ENCODE peak calls at places on chromosomes 12 and 14, in four cellular contexts. E, Y, L and A are unnamed samples.

GRCh38 chr14:56129092-56129491 is 10.9 kb downstream of the PELI2 start:
- DNase-seq in E (no peak), Y (no peak), L (no peak), A (no peak)

GRCh38 chr14:55454264-55455151 is 14.1 kb upstream of the TBPL2 start:
- DNase-seq in E (peak), Y (no peak), L (no peak), A (peak)

GRCh38 chr12:111436266-111436665 is 30.5 kb downstream of the SH2B3 start:
- DNase-seq in E (no peak), Y (peak), L (no peak), A (no peak)

GRCh38 chr12:92299344-92299743 is 153.7 kb upstream of the BTG1 start:
- DNase-seq in E (no peak), Y (no peak), L (no peak), A (no peak)

GRCh38 chr14:50335989-50336391 is 23.9 kb downstream of the DMAC2L start:
- DNase-seq in E (peak), Y (no peak), L (no peak), A (peak)

GRCh38 chr12:106147956-106148355 is 9.2 kb upstream of the NUAK1 start:
- DNase-seq in E (no peak), Y (no peak), L (no peak), A (no peak)

GRCh38 chr12:125197326-125197725 is 132.1 kb downstream of the AACS start:
- DNase-seq in E (no peak), Y (no peak), L (no peak), A (no peak)

GRCh38 chr12:99277566-99277965 is 370.0 kb upstream of the GARIN6 start:
- DNase-seq in E (no peak), Y (no peak), L (no peak), A (no peak)

GRCh38 chr14:62082779-62083178 is 320.6 kb downstream of the SNAPC1 start:
- DNase-seq in E (no peak), Y (no peak), L (no peak), A (no peak)

GRCh38 chr12:75862692-75863471 is 168.7 kb downstream of the PHLDA1 start:
- DNase-seq in E (peak), Y (no peak), L (no peak), A (no peak)

GRCh38 chr14:104297721-104298401 is 159.5 kb downstream of the KIF26A start:
- DNase-seq in E (no peak), Y (peak), L (peak), A (no peak)

GRCh38 chr14:61472025-61472672 is 150.8 kb downstream of the PRKCH start:
- DNase-seq in E (peak), Y (no peak), L (no peak), A (no peak)

GRCh38 chr14:102980409-102980810 is 57.9 kb downstream of the AMN start:
- DNase-seq in E (peak), Y (no peak), L (no peak), A (no peak)

GRCh38 chr12:90947869-90948268 is 7.1 kb downstream of the CCER1 start:
- DNase-seq in E (no peak), Y (no peak), L (no peak), A (no peak)

GRCh38 chr12:32161040-32161439 is 54.4 kb downstream of the BICD1 start:
- DNase-seq in E (no peak), Y (no peak), L (no peak), A (no peak)

GRCh38 chr12:11347810-11348209 is 37.6 kb upstream of the PRB4 start:
- DNase-seq in E (no peak), Y (no peak), L (no peak), A (no peak)

GRCh38 chr14:75294649-75295033 is 16.0 kb downstream of the FOS start:
- DNase-seq in E (no peak), Y (no peak), L (no peak), A (no peak)

GRCh38 chr12:79766705-79767464 is 76.1 kb upstream of the PAWR start:
- DNase-seq in E (peak), Y (no peak), L (no peak), A (no peak)

GRCh38 chr12:88562846-88563582 is 17.3 kb downstream of the KITLG start:
- DNase-seq in E (peak), Y (no peak), L (no peak), A (no peak)

GRCh38 chr14:96271421-96271762 is 15.4 kb downstream of the BDKRB1 start:
- DNase-seq in E (no peak), Y (no peak), L (no peak), A (no peak)

GRCh38 chr14:69079188-69079742 is 73.7 kb downstream of the DCAF5 start:
- DNase-seq in E (peak), Y (no peak), L (no peak), A (no peak)

GRCh38 chr14:33922125-33922524 is 28.7 kb downstream of the EGLN3 start:
- DNase-seq in E (no peak), Y (no peak), L (no peak), A (no peak)

GRCh38 chr14:79375336-79375735 is 836.0 kb downstream of the DIO2 start:
- DNase-seq in E (no peak), Y (no peak), L (no peak), A (no peak)

GRCh38 chr14:34895277-34895676 is 20.1 kb upstream of the BAZ1A start:
- DNase-seq in E (no peak), Y (no peak), L (no peak), A (no peak)

GRCh38 chr12:54569072-54569471 is 19.4 kb downstream of the PPP1R1A start:
- DNase-seq in E (no peak), Y (no peak), L (no peak), A (no peak)

GRCh38 chr12:116878567-116879508 is 2.4 kb downstream of the HRK start:
- DNase-seq in E (peak), Y (no peak), L (no peak), A (no peak)

GRCh38 chr12:114025935-114026334 is 59.8 kb upstream of the RBM19 start:
- DNase-seq in E (no peak), Y (no peak), L (no peak), A (no peak)

GRCh38 chr12:51156366-51156765 is 16.6 kb downstream of the TFCP2 start:
- DNase-seq in E (peak), Y (no peak), L (no peak), A (no peak)

GRCh38 chr14:23566112-23566781 is 1.3 kb downstream of the AP1G2 start:
- DNase-seq in E (no peak), Y (no peak), L (no peak), A (no peak)

GRCh38 chr14:74981833-74982232 is 20.9 kb upstream of the EIF2B2 start:
- DNase-seq in E (no peak), Y (no peak), L (peak), A (no peak)

GRCh38 chr14:105410642-105411016 is 9.0 kb upstream of the MTA1 start:
- DNase-seq in E (no peak), Y (no peak), L (no peak), A (no peak)

GRCh38 chr12:55629058-55629841 is 7.4 kb upstream of the OR10P1 start:
- DNase-seq in E (no peak), Y (no peak), L (no peak), A (no peak)

GRCh38 chr12:41336041-41336552 is 148.0 kb downstream of the PDZRN4 start:
- DNase-seq in E (no peak), Y (no peak), L (no peak), A (no peak)

GRCh38 chr12:14111230-14111865 is 129.9 kb upstream of the GRIN2B start:
- DNase-seq in E (no peak), Y (no peak), L (no peak), A (no peak)

GRCh38 chr12:5172886-5173285 is 129.2 kb downstream of the KCNA5 start:
- DNase-seq in E (no peak), Y (no peak), L (peak), A (no peak)